ENCODE peak calls at places on chromosome 19, in five cellular contexts. A is PC-9, Z is fibroblast of lung, V is neural progenitor cell, L is IMR-90. K is an unnamed sample.

GRCh38 chr19:51711702-51712101 is 12.1 kb downstream of the HAS1 start:
- DNase-seq in A (no peak), Z (no peak), V (no peak), L (no peak), K (no peak)

GRCh38 chr19:46254776-46255175 is 25.2 kb downstream of the IGFL1 start:
- DNase-seq in A (peak), Z (no peak), V (no peak), L (no peak), K (no peak)

GRCh38 chr19:47331490-47331889 is 485 bp upstream of the C5AR2 start:
- DNase-seq in A (no peak), Z (no peak), V (no peak), L (no peak), K (no peak)

GRCh38 chr19:8206147-8207087 is 2.8 kb upstream of the CERS4 start:
- DNase-seq in A (no peak), Z (no peak), V (no peak), L (no peak), K (peak)

GRCh38 chr19:11479470-11480080 is 1.3 kb downstream of the ELAVL3 start:
- DNase-seq in A (no peak), Z (no peak), V (peak), L (no peak), K (peak)

GRCh38 chr19:45876411-45877197 is 9.3 kb downstream of the IRF2BP1 start:
- DNase-seq in A (no peak), Z (peak), V (peak), L (peak), K (peak)

GRCh38 chr19:18772620-18773587 is 18.2 kb downstream of the COMP start:
- DNase-seq in A (no peak), Z (no peak), V (no peak), L (no peak), K (no peak)

GRCh38 chr19:16143399-16144215 is at the start of gene HSH2D:
- DNase-seq in A (peak), Z (no peak), V (no peak), L (no peak), K (peak)

GRCh38 chr19:16266586-16266942 is 58.1 kb upstream of the KLF2 start:
- DNase-seq in A (no peak), Z (no peak), V (no peak), L (no peak), K (no peak)

GRCh38 chr19:12195501-12195860 is 32.6 kb downstream of the ZNF136 start:
- DNase-seq in A (no peak), Z (no peak), V (no peak), L (no peak), K (no peak)

GRCh38 chr19:9865732-9866627 is 30.9 kb downstream of the PIN1 start:
- DNase-seq in A (no peak), Z (no peak), V (peak), L (no peak), K (no peak)

GRCh38 chr19:41449865-41450178 is 6.9 kb downstream of the ERICH4 start:
- DNase-seq in A (no peak), Z (no peak), V (no peak), L (no peak), K (no peak)

GRCh38 chr19:30070970-30071632 is 129.1 kb downstream of the URI1 start:
- DNase-seq in A (no peak), Z (no peak), V (no peak), L (no peak), K (no peak)
- H3K4me2 ChIP-seq in A (no peak), Z (no peak), V (peak), L (no peak), K (no peak)

DNA sequence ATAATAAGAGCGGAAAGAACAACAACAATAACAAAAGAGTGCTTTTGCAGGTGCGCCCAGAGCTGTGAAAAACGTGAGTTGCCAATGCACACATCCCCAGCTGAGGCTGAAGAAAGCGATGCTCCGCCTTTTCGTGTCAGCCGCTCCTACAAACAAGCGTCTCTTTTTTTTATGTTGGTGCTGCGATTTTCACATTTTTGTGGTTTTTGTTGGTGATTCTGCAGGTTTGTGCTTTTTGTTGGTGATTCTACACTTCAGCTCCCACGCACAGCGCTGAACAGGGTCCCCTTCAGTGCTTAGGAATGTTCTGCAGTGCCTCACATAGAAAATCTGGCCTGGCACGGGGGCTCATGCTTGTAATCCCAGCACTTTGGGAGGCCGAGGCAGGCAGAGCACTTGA is 7.3 kb upstream of the SBK3 start:
- DNase-seq in A (no peak), Z (peak), V (no peak), L (peak), K (no peak)
- H3K27ac ChIP-seq in A (no peak), Z (no peak), V (no peak), L (no peak), K (no peak)

GRCh38 chr19:35352177-35352447 is 4.4 kb downstream of the FFAR1 start:
- DNase-seq in A (no peak), Z (no peak), V (no peak), L (no peak), K (no peak)

GRCh38 chr19:35351441-35352176 is 3.9 kb downstream of the FFAR1 start:
- DNase-seq in A (no peak), Z (no peak), V (no peak), L (no peak), K (no peak)

GRCh38 chr19:35350591-35350990 is 2.9 kb downstream of the FFAR1 start:
- DNase-seq in A (no peak), Z (no peak), V (no peak), L (no peak), K (peak)

GRCh38 chr19:35353635-35354034 is 4.6 kb upstream of the FFAR3 start:
- DNase-seq in A (no peak), Z (peak), V (no peak), L (no peak), K (no peak)

GRCh38 chr19:35352448-35353304 is 5.0 kb downstream of the FFAR1 start:
- DNase-seq in A (peak), Z (peak), V (peak), L (peak), K (peak)
- H3K4me2 ChIP-seq in A (no peak), Z (no peak), V (no peak), L (no peak), K (no peak)

DNA sequence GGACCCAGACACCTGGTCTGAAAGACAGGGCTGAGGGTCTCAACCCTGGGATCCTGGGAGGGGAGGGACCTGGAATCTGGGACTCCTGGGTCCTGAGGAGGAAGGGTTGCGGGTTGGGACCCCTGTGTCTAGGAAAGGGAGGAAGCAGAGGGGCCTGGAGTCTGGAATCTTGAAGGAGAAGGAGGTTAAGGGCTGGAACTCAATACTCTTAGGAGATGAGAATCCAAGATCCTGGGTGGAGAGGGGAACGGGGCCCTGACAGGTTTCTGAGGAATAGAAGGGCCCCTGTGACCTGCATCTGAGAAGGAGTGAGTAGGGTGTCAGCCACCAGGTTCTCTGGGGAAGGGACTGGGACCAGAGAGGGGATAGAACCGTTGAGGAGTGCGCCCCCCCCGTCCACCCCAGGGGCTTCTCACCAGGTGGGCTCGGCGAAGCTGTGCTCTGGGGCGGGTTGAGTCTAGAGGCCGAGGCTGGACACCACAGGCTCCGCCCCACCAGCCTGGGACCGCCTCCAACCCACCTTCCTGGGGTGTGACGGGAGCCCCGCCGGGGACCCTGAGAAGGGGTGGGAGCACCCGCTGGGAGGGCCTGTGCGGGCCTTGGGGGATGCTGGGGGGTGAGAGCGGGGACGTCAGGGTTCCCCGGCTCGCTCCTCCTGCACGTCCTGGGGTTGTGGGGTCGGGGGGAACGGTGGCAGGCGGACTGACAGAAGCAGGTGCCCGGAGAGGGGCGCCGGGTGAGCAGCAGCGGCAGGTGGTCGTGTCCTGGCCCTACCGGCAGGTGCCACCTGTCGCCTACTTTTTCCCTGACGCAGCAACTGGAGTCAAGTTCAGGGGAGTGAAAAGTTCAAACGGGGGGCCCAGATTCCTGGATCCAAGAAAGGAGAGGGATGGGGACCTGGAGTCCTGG is at the start of gene MAMSTR:
- DNase-seq in A (no peak), Z (no peak), V (no peak), L (no peak), K (peak)
- H3K27ac ChIP-seq in A (no peak), Z (peak), V (no peak), L (no peak), K (no peak)

GRCh38 chr19:625257-625656 is 8.1 kb downstream of the POLRMT start:
- DNase-seq in A (no peak), Z (no peak), V (no peak), L (no peak), K (no peak)
- H3K4me2 ChIP-seq in A (no peak), Z (no peak), V (no peak), L (no peak), K (no peak)

GRCh38 chr19:31349160-31349881 is at the start of gene TSHZ3:
- DNase-seq in A (no peak), Z (peak), V (peak), L (peak), K (peak)
- H3K27ac ChIP-seq in A (no peak), Z (peak), V (no peak), L (peak), K (no peak)

GRCh38 chr19:4652075-4652474 is 12.8 kb downstream of the TNFAIP8L1 start:
- DNase-seq in A (no peak), Z (no peak), V (no peak), L (no peak), K (no peak)

GRCh38 chr19:4650159-4650558 is 10.8 kb downstream of the TNFAIP8L1 start:
- DNase-seq in A (no peak), Z (no peak), V (no peak), L (no peak), K (no peak)

GRCh38 chr19:4645718-4646117 is 6.4 kb downstream of the TNFAIP8L1 start:
- DNase-seq in A (no peak), Z (no peak), V (no peak), L (no peak), K (no peak)

GRCh38 chr19:4649392-4650094 is 10.2 kb downstream of the TNFAIP8L1 start:
- DNase-seq in A (no peak), Z (no peak), V (no peak), L (no peak), K (no peak)

DNA sequence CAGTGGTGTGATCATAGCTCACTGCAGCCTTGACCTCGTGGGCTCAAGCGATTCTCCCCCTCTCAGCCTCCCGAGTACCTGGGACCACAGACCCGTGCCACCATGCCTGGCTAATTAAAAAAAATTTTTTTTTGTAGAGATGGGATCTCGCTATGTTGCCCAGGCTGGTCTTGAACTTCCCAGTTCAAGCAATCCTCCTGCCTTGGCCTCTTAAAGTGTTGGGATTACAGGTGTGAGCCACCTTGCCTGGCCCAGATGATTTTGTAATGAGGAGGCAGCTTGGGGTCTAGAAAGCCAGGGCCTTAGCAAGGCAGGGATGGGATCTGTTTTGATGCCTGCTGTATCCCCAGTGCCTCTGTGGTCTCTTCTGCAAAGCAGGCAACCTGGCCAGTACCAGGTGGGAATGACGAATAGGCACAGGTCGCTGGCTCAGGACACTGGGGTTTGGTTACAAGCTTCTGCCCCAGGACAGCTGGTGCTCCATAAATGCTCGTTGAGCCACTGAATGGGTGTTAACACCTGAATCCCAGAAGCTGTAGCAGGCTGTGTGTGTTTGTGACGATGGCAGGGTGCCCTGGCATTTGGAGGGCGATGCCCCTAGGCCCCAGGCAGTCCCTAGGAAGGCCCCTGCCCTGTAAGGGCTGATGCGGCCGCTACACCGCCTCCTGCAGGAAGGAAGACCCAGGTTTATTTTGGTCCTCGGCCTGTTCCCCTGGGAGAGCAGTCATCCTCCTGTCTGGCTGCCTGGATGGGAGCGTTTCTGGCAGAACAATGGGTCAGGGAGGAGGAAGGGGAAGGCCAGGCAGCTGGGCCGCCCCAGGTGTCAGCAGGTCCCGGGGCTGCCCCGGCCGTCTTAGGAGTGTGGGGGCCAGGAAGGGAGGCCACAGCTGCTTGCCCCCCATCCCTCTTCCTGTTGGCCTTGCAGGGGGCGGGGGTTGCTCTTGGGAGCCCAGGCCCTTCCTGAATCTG is 8.6 kb downstream of the TNFAIP8L1 start:
- DNase-seq in A (no peak), Z (no peak), V (no peak), L (no peak), K (peak)
- H3K4me2 ChIP-seq in A (no peak), Z (no peak), V (no peak), L (no peak), K (no peak)

GRCh38 chr19:38203197-38203596 is 20.8 kb downstream of the DPF1 start:
- DNase-seq in A (no peak), Z (no peak), V (no peak), L (no peak), K (peak)
- H3K27ac ChIP-seq in A (no peak), Z (no peak), V (no peak), L (no peak), K (no peak)

K was measured in H9.